ENCODE peak calls at places on chromosomes 16 and 17, in five cellular contexts. O is adrenal gland, M is upper lobe of right lung, T is PC-9, Y is fibroblast of mammary gland. D is an unnamed sample.

GRCh38 chr16:52318259-52319008 is 228.5 kb downstream of the TOX3 start:
- DNase-seq in O (no peak), M (no peak), T (no peak), Y (no peak), D (no peak)

GRCh38 chr16:10754941-10755340 is 11.3 kb downstream of the NUBP1 start:
- DNase-seq in O (no peak), M (no peak), T (peak), Y (peak), D (no peak)

GRCh38 chr16:84065536-84066132 is 23.0 kb upstream of the SLC38A8 start:
- DNase-seq in O (peak), M (peak), T (peak), Y (peak), D (peak)

GRCh38 chr17:36507266-36507665 is 20.8 kb downstream of the ZNHIT3 start:
- DNase-seq in O (no peak), M (no peak), T (no peak), Y (no peak), D (no peak)

GRCh38 chr17:78610951-78611511 is 33.8 kb upstream of the DNAH17 start:
- DNase-seq in O (no peak), M (no peak), T (no peak), Y (no peak), D (no peak)

GRCh38 chr16:11639008-11639562 is 29.2 kb upstream of the SNN start:
- DNase-seq in O (no peak), M (no peak), T (no peak), Y (no peak), D (no peak)

GRCh38 chr16:471353-472198 is 46.1 kb downstream of the RAB11FIP3 start:
- DNase-seq in O (no peak), M (no peak), T (no peak), Y (no peak), D (no peak)

GRCh38 chr16:23207485-23207884 is 24.9 kb downstream of the SCNN1G start:
- DNase-seq in O (no peak), M (no peak), T (no peak), Y (no peak), D (no peak)

GRCh38 chr16:3242709-3243108 is 7.8 kb upstream of the ZNF200 start:
- DNase-seq in O (no peak), M (no peak), T (no peak), Y (no peak), D (no peak)

GRCh38 chr16:49472598-49472997 is 99.0 kb downstream of the C16orf78 start:
- DNase-seq in O (no peak), M (peak), T (no peak), Y (no peak), D (no peak)

GRCh38 chr17:78853926-78854394 is 13.3 kb upstream of the USP36 start:
- DNase-seq in O (no peak), M (no peak), T (no peak), Y (no peak), D (no peak)

GRCh38 chr16:80997139-80997798 is 9.4 kb downstream of the CMC2 start:
- DNase-seq in O (no peak), M (no peak), T (no peak), Y (peak), D (peak)

GRCh38 chr17:31583795-31584340 is 192.4 kb downstream of the RAB11FIP4 start:
- DNase-seq in O (no peak), M (no peak), T (no peak), Y (peak), D (no peak)

GRCh38 chr17:12386240-12386639 is 279.4 kb upstream of the MYOCD start:
- DNase-seq in O (no peak), M (no peak), T (no peak), Y (peak), D (no peak)

GRCh38 chr17:80564545-80564944 is 19.9 kb downstream of the RPTOR start:
- DNase-seq in O (no peak), M (no peak), T (no peak), Y (no peak), D (no peak)

GRCh38 chr17:41666708-41667279 is 21.9 kb upstream of the EIF1 start:
- DNase-seq in O (peak), M (peak), T (peak), Y (peak), D (peak)

GRCh38 chr17:17603178-17603894 is 11.8 kb upstream of the PEMT start:
- DNase-seq in O (no peak), M (no peak), T (no peak), Y (no peak), D (no peak)

GRCh38 chr17:38451030-38451839 is 23.0 kb downstream of the ARHGAP23 start:
- DNase-seq in O (no peak), M (no peak), T (peak), Y (no peak), D (no peak)

GRCh38 chr17:7943291-7943690 is 11.3 kb downstream of the CNTROB start:
- DNase-seq in O (no peak), M (no peak), T (no peak), Y (no peak), D (no peak)

GRCh38 chr17:40548982-40549680 is 16.1 kb downstream of the CCR7 start:
- DNase-seq in O (peak), M (peak), T (peak), Y (peak), D (peak)

GRCh38 chr16:19429271-19429670 is 11.6 kb downstream of the TMC5 start:
- DNase-seq in O (no peak), M (no peak), T (no peak), Y (no peak), D (peak)

GRCh38 chr17:39484178-39484577 is 22.9 kb downstream of the CDK12 start:
- DNase-seq in O (no peak), M (no peak), T (no peak), Y (no peak), D (no peak)

GRCh38 chr16:88505405-88506082 is 52.5 kb downstream of the ZFPM1 start:
- DNase-seq in O (peak), M (peak), T (peak), Y (peak), D (peak)

GRCh38 chr17:35089846-35090193 is 26.3 kb upstream of the RFFL start:
- DNase-seq in O (no peak), M (no peak), T (no peak), Y (peak), D (no peak)

GRCh38 chr16:59684911-59685310 is 950.8 kb upstream of the GOT2 start:
- DNase-seq in O (no peak), M (no peak), T (no peak), Y (peak), D (no peak)

GRCh38 chr16:89013692-89014455 is 36.9 kb upstream of the CBFA2T3 start:
- DNase-seq in O (no peak), M (peak), T (no peak), Y (no peak), D (no peak)

GRCh38 chr16:7304257-7304656 is 28.4 kb upstream of the RBFOX1 start:
- DNase-seq in O (no peak), M (no peak), T (no peak), Y (no peak), D (no peak)

GRCh38 chr16:88308441-88309173 is 74.2 kb upstream of the ZNF469 start:
- DNase-seq in O (no peak), M (no peak), T (no peak), Y (no peak), D (no peak)

GRCh38 chr17:56290486-56291118 is 137.3 kb downstream of the ANKFN1 start:
- DNase-seq in O (no peak), M (no peak), T (no peak), Y (no peak), D (no peak)

GRCh38 chr16:11022002-11022401 is 77.6 kb downstream of the CLEC16A start:
- DNase-seq in O (no peak), M (no peak), T (no peak), Y (no peak), D (no peak)

GRCh38 chr17:73307130-73307529 is 4.7 kb downstream of the CDC42EP4 start:
- DNase-seq in O (peak), M (peak), T (peak), Y (no peak), D (peak)

GRCh38 chr16:24996731-24997130 is 18.4 kb downstream of the ARHGAP17 start:
- DNase-seq in O (no peak), M (no peak), T (no peak), Y (no peak), D (no peak)

GRCh38 chr16:24993722-24994686 is 21.2 kb downstream of the ARHGAP17 start:
- DNase-seq in O (peak), M (no peak), T (peak), Y (peak), D (no peak)

GRCh38 chr16:24995033-24995432 is 20.1 kb downstream of the ARHGAP17 start:
- DNase-seq in O (no peak), M (no peak), T (no peak), Y (no peak), D (no peak)

GRCh38 chr16:24996301-24996700 is 18.9 kb downstream of the ARHGAP17 start:
- DNase-seq in O (no peak), M (no peak), T (no peak), Y (no peak), D (no peak)

GRCh38 chr16:24995469-24995868 is 19.7 kb downstream of the ARHGAP17 start:
- DNase-seq in O (no peak), M (no peak), T (no peak), Y (no peak), D (no peak)
- TF ChIP-seq CTCF in O (no peak), M (no peak), T (no peak), Y (no peak), D (no peak)

GRCh38 chr17:48603959-48604769 is 622 bp downstream of the HOXB6 start:
- DNase-seq in O (peak), M (no peak), T (peak), Y (peak), D (no peak)
- TF ChIP-seq CTCF in O (no peak), M (no peak), T (peak), Y (peak), D (no peak)

GRCh38 chr16:86835981-86836380 is 257.6 kb downstream of the FOXL1 start:
- DNase-seq in O (no peak), M (no peak), T (no peak), Y (no peak), D (no peak)

GRCh38 chr16:86831366-86831765 is 253.0 kb downstream of the FOXL1 start:
- DNase-seq in O (no peak), M (no peak), T (no peak), Y (no peak), D (no peak)

GRCh38 chr16:86833136-86833535 is 254.8 kb downstream of the FOXL1 start:
- DNase-seq in O (no peak), M (no peak), T (no peak), Y (peak), D (no peak)

GRCh38 chr16:86836503-86837125 is 258.3 kb downstream of the FOXL1 start:
- DNase-seq in O (peak), M (no peak), T (no peak), Y (peak), D (no peak)

GRCh38 chr16:86834451-86835035 is 256.2 kb downstream of the FOXL1 start:
- DNase-seq in O (no peak), M (no peak), T (no peak), Y (peak), D (no peak)
- TF ChIP-seq CTCF in O (no peak), M (no peak), T (no peak), Y (no peak), D (no peak)

GRCh38 chr16:30979170-30980067 is 5.6 kb upstream of the HSD3B7 start:
- DNase-seq in O (no peak), M (no peak), T (no peak), Y (no peak), D (no peak)
- TF ChIP-seq CTCF in O (no peak), M (no peak), T (no peak), Y (no peak), D (no peak)

GRCh38 chr17:51706098-51706497 is 445.8 kb downstream of the UTP18 start:
- DNase-seq in O (no peak), M (no peak), T (no peak), Y (no peak), D (no peak)

GRCh38 chr17:51709867-51710266 is 448.6 kb downstream of the CA10 start:
- DNase-seq in O (no peak), M (no peak), T (no peak), Y (no peak), D (no peak)

GRCh38 chr17:51710289-51710979 is 448.1 kb downstream of the CA10 start:
- DNase-seq in O (no peak), M (no peak), T (no peak), Y (no peak), D (no peak)

GRCh38 chr17:51707216-51707615 is 446.9 kb downstream of the UTP18 start:
- DNase-seq in O (no peak), M (no peak), T (no peak), Y (no peak), D (no peak)

DNA sequence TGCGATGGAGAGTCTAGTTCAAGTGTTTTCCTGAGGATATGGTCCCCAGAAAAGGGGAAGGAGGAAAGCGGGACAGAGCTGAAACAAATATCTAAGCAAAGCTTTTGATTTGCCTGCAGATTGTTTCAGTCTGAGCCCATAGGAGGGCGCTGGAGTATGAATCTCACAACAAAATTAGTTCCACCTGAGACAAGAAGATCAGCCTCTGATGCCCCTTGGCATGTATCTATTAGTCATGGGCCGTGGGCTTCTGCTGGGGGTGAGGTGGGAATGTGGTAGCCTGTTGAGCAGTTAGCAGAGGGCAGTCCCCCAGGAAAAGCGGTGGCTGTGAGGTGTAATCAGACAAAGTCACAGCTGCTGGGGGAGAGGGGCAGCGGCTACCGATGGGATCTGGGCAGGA is 446.9 kb downstream of the CA10 start:
- DNase-seq in O (no peak), M (no peak), T (no peak), Y (no peak), D (no peak)
- TF ChIP-seq CTCF in O (no peak), M (no peak), T (no peak), Y (no peak), D (no peak)

DNA sequence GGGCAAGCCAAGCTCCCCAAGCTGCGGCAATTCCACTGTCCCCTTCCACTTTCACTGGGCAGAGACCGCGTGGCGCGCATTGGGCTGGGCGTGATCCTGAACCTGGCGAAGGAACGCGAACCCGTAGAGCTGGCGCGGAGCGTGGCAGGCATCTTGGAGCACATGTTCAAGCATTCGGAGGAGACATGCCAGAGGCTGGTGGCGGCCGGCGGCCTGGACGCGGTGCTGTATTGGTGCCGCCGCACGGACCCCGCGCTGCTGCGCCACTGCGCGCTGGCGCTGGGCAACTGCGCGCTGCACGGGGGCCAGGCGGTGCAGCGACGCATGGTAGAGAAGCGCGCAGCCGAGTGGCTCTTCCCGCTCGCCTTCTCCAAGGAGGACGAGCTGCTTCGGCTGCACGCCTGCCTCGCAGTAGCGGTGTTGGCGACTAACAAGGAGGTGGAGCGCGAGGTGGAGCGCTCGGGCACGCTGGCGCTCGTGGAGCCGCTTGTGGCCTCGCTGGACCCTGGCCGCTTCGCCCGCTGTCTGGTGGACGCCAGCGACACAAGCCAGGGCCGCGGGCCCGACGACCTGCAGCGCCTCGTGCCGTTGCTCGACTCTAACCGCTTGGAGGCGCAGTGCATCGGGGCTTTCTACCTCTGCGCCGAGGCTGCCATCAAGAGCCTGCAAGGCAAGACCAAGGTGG is 9.8 kb downstream of the SARM1 start:
- DNase-seq in O (no peak), M (peak), T (no peak), Y (no peak), D (no peak)
- TF ChIP-seq CTCF in O (no peak), M (peak), T (no peak), Y (no peak), D (no peak)

GRCh38 chr16:78060295-78060694 is 37.9 kb downstream of the CLEC3A start:
- DNase-seq in O (no peak), M (no peak), T (no peak), Y (no peak), D (no peak)
- TF ChIP-seq CTCF in O (no peak), M (no peak), T (peak), Y (no peak), D (no peak)

DNA sequence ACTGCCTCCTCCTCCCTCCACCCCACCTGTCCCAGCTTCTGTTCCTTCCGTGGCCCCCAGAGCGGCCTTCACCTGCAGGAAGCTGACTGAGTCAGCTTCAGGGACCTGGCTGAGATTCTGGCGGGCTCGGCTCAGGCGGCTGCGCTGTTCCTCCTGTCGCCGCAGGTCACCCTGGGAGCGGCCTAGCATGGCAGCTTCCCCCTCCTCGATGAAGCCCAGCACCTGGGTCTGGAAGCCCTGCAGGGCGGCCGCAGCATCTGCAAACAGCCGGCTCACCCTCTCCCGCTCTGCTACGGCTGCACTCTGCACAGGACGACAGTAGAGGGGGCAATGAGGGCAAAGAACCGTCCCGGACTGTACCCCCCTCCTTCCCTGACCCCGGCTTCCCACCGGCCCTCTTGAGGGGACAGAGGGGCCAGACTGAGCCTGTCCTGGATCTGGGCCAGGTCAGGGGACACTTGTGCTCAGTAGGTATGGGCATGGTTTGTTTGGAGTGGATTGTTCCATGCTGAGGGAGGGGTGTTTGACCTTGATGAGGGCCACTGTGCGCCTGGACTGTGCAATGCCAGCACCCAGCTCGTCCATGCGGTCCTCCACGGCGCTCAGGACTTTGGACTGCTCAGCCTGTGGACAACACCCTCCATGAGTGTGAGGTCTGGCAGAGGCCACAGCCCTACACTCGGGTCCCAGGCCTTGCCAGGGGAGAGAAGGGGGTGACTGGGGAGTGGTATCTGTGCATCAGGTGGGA is 2.0 kb downstream of the TRIM47 start:
- DNase-seq in O (peak), M (peak), T (no peak), Y (no peak), D (peak)
- TF ChIP-seq CTCF in O (no peak), M (no peak), T (no peak), Y (no peak), D (no peak)

D was measured in body of pancreas.